ENCODE peak calls at places on chromosomes 11 and 22, in seven cellular contexts. One of them, this sample, is unnamed.

GRCh38 chr22:24025475-24025874 is 14.4 kb downstream of the CABIN1 start:
- DNase-seq in right lobe of liver: no peak
- DNase-seq in GM12865: no peak
- DNase-seq in T-helper 17 cell: no peak
- DNase-seq in stimulated activated CD8-positive, alpha-beta memory T cell treated with anti-CD3 and anti-CD28 coated beads, Interleukin-15, amount 100 ng/mL, for 1 hour: no peak
- DNase-seq in NCI-H187: no peak
- DNase-seq in GM04504: no peak
- DNase-seq in this sample: no peak

GRCh38 chr22:21064917-21065864 is 19.4 kb downstream of the LRRC74B start:
- DNase-seq in right lobe of liver: no peak
- DNase-seq in GM12865: no peak
- DNase-seq in T-helper 17 cell: no peak
- DNase-seq in stimulated activated CD8-positive, alpha-beta memory T cell treated with anti-CD3 and anti-CD28 coated beads, Interleukin-15, amount 100 ng/mL, for 1 hour: no peak
- DNase-seq in NCI-H187: no peak
- DNase-seq in GM04504: no peak
- DNase-seq in this sample: no peak

GRCh38 chr11:19493446-19493845 is 219.2 kb upstream of the NAV2 start:
- DNase-seq in right lobe of liver: no peak
- DNase-seq in GM12865: peak; percentile 35
- DNase-seq in T-helper 17 cell: no peak
- DNase-seq in stimulated activated CD8-positive, alpha-beta memory T cell treated with anti-CD3 and anti-CD28 coated beads, Interleukin-15, amount 100 ng/mL, for 1 hour: no peak
- DNase-seq in NCI-H187: no peak
- DNase-seq in GM04504: no peak
- DNase-seq in this sample: peak; percentile 84

GRCh38 chr22:46062232-46062615 is 85.3 kb upstream of the WNT7B start:
- DNase-seq in right lobe of liver: no peak
- DNase-seq in GM12865: no peak
- DNase-seq in T-helper 17 cell: no peak
- DNase-seq in stimulated activated CD8-positive, alpha-beta memory T cell treated with anti-CD3 and anti-CD28 coated beads, Interleukin-15, amount 100 ng/mL, for 1 hour: no peak
- DNase-seq in NCI-H187: no peak
- DNase-seq in GM04504: peak; percentile 24
- DNase-seq in this sample: no peak

GRCh38 chr11:67397536-67397935 is 4.1 kb downstream of the PPP1CA start:
- DNase-seq in right lobe of liver: no peak
- DNase-seq in GM12865: no peak
- DNase-seq in T-helper 17 cell: no peak
- DNase-seq in stimulated activated CD8-positive, alpha-beta memory T cell treated with anti-CD3 and anti-CD28 coated beads, Interleukin-15, amount 100 ng/mL, for 1 hour: no peak
- DNase-seq in NCI-H187: no peak
- DNase-seq in GM04504: no peak
- DNase-seq in this sample: no peak

GRCh38 chr11:21988477-21988876 is 204.4 kb upstream of the ANO5 start:
- DNase-seq in right lobe of liver: no peak
- DNase-seq in GM12865: no peak
- DNase-seq in T-helper 17 cell: no peak
- DNase-seq in stimulated activated CD8-positive, alpha-beta memory T cell treated with anti-CD3 and anti-CD28 coated beads, Interleukin-15, amount 100 ng/mL, for 1 hour: no peak
- DNase-seq in NCI-H187: no peak
- DNase-seq in GM04504: no peak
- DNase-seq in this sample: no peak

GRCh38 chr11:70517996-70518907 is 119.9 kb downstream of the CTTN start:
- DNase-seq in right lobe of liver: no peak
- DNase-seq in GM12865: peak; percentile 12
- DNase-seq in T-helper 17 cell: no peak
- DNase-seq in stimulated activated CD8-positive, alpha-beta memory T cell treated with anti-CD3 and anti-CD28 coated beads, Interleukin-15, amount 100 ng/mL, for 1 hour: no peak
- DNase-seq in NCI-H187: no peak
- DNase-seq in GM04504: peak; percentile 27
- DNase-seq in this sample: no peak

GRCh38 chr11:127919206-127920000 is 668.0 kb downstream of the ETS1 start:
- DNase-seq in right lobe of liver: no peak
- DNase-seq in GM12865: no peak
- DNase-seq in T-helper 17 cell: no peak
- DNase-seq in stimulated activated CD8-positive, alpha-beta memory T cell treated with anti-CD3 and anti-CD28 coated beads, Interleukin-15, amount 100 ng/mL, for 1 hour: no peak
- DNase-seq in NCI-H187: no peak
- DNase-seq in GM04504: peak; percentile 75
- DNase-seq in this sample: no peak

GRCh38 chr11:24734742-24735141 is 237.9 kb downstream of the LUZP2 start:
- DNase-seq in right lobe of liver: no peak
- DNase-seq in GM12865: no peak
- DNase-seq in T-helper 17 cell: no peak
- DNase-seq in stimulated activated CD8-positive, alpha-beta memory T cell treated with anti-CD3 and anti-CD28 coated beads, Interleukin-15, amount 100 ng/mL, for 1 hour: no peak
- DNase-seq in NCI-H187: no peak
- DNase-seq in GM04504: no peak
- DNase-seq in this sample: no peak

GRCh38 chr11:2702771-2703486 is 3.1 kb upstream of the KCNQ1OT1 start:
- DNase-seq in right lobe of liver: no peak
- DNase-seq in GM12865: no peak
- DNase-seq in T-helper 17 cell: no peak
- DNase-seq in stimulated activated CD8-positive, alpha-beta memory T cell treated with anti-CD3 and anti-CD28 coated beads, Interleukin-15, amount 100 ng/mL, for 1 hour: no peak
- DNase-seq in NCI-H187: no peak
- DNase-seq in GM04504: no peak
- DNase-seq in this sample: no peak

GRCh38 chr11:7571640-7572000 is 57.8 kb downstream of the PPFIBP2 start:
- DNase-seq in right lobe of liver: peak; percentile 74
- DNase-seq in GM12865: peak; percentile 54
- DNase-seq in T-helper 17 cell: no peak
- DNase-seq in stimulated activated CD8-positive, alpha-beta memory T cell treated with anti-CD3 and anti-CD28 coated beads, Interleukin-15, amount 100 ng/mL, for 1 hour: no peak
- DNase-seq in NCI-H187: peak; percentile 72
- DNase-seq in GM04504: peak; percentile 51
- DNase-seq in this sample: no peak

GRCh38 chr11:111245425-111245824 is at the start of gene POU2AF2:
- DNase-seq in right lobe of liver: no peak
- DNase-seq in GM12865: no peak
- DNase-seq in T-helper 17 cell: no peak
- DNase-seq in stimulated activated CD8-positive, alpha-beta memory T cell treated with anti-CD3 and anti-CD28 coated beads, Interleukin-15, amount 100 ng/mL, for 1 hour: no peak
- DNase-seq in NCI-H187: no peak
- DNase-seq in GM04504: no peak
- DNase-seq in this sample: no peak

GRCh38 chr11:84564180-84564866 is 1062.8 kb downstream of the DLG2 start:
- DNase-seq in right lobe of liver: peak; percentile 57
- DNase-seq in GM12865: peak; percentile 52
- DNase-seq in T-helper 17 cell: no peak
- DNase-seq in stimulated activated CD8-positive, alpha-beta memory T cell treated with anti-CD3 and anti-CD28 coated beads, Interleukin-15, amount 100 ng/mL, for 1 hour: no peak
- DNase-seq in NCI-H187: no peak
- DNase-seq in GM04504: no peak
- DNase-seq in this sample: no peak

GRCh38 chr11:65488273-65489058 is 10.4 kb upstream of the MALAT1 start:
- DNase-seq in right lobe of liver: no peak
- DNase-seq in GM12865: no peak
- DNase-seq in T-helper 17 cell: no peak
- DNase-seq in stimulated activated CD8-positive, alpha-beta memory T cell treated with anti-CD3 and anti-CD28 coated beads, Interleukin-15, amount 100 ng/mL, for 1 hour: no peak
- DNase-seq in NCI-H187: no peak
- DNase-seq in GM04504: no peak
- DNase-seq in this sample: no peak

GRCh38 chr11:58963551-58964075 is 24.3 kb downstream of the GLYATL1 start:
- DNase-seq in right lobe of liver: peak; percentile 52
- DNase-seq in GM12865: peak; percentile 13
- DNase-seq in T-helper 17 cell: no peak
- DNase-seq in stimulated activated CD8-positive, alpha-beta memory T cell treated with anti-CD3 and anti-CD28 coated beads, Interleukin-15, amount 100 ng/mL, for 1 hour: no peak
- DNase-seq in NCI-H187: no peak
- DNase-seq in GM04504: no peak
- DNase-seq in this sample: no peak

GRCh38 chr22:22469527-22469926 is 39.0 kb downstream of the ZNF280B start:
- DNase-seq in right lobe of liver: no peak
- DNase-seq in GM12865: no peak
- DNase-seq in T-helper 17 cell: no peak
- DNase-seq in stimulated activated CD8-positive, alpha-beta memory T cell treated with anti-CD3 and anti-CD28 coated beads, Interleukin-15, amount 100 ng/mL, for 1 hour: no peak
- DNase-seq in NCI-H187: no peak
- DNase-seq in GM04504: no peak
- DNase-seq in this sample: no peak

GRCh38 chr11:118380571-118380970 is 20.8 kb upstream of the ATP5MG start:
- DNase-seq in right lobe of liver: no peak
- DNase-seq in GM12865: no peak
- DNase-seq in T-helper 17 cell: no peak
- DNase-seq in stimulated activated CD8-positive, alpha-beta memory T cell treated with anti-CD3 and anti-CD28 coated beads, Interleukin-15, amount 100 ng/mL, for 1 hour: no peak
- DNase-seq in NCI-H187: no peak
- DNase-seq in GM04504: no peak
- DNase-seq in this sample: no peak

GRCh38 chr22:43014062-43014875 is 680 bp downstream of the PACSIN2 start:
- DNase-seq in right lobe of liver: peak; percentile 63
- DNase-seq in GM12865: peak; percentile 58
- DNase-seq in T-helper 17 cell: peak; percentile 47
- DNase-seq in stimulated activated CD8-positive, alpha-beta memory T cell treated with anti-CD3 and anti-CD28 coated beads, Interleukin-15, amount 100 ng/mL, for 1 hour: no peak
- DNase-seq in NCI-H187: no peak
- DNase-seq in GM04504: no peak
- DNase-seq in this sample: no peak

GRCh38 chr11:9330387-9331384 is 16.3 kb upstream of the TMEM41B start:
- DNase-seq in right lobe of liver: no peak
- DNase-seq in GM12865: no peak
- DNase-seq in T-helper 17 cell: no peak
- DNase-seq in stimulated activated CD8-positive, alpha-beta memory T cell treated with anti-CD3 and anti-CD28 coated beads, Interleukin-15, amount 100 ng/mL, for 1 hour: no peak
- DNase-seq in NCI-H187: no peak
- DNase-seq in GM04504: peak; percentile 93
- DNase-seq in this sample: no peak

GRCh38 chr11:127485541-127485940 is 485.0 kb upstream of the KIRREL3 start:
- DNase-seq in right lobe of liver: no peak
- DNase-seq in GM12865: no peak
- DNase-seq in T-helper 17 cell: no peak
- DNase-seq in stimulated activated CD8-positive, alpha-beta memory T cell treated with anti-CD3 and anti-CD28 coated beads, Interleukin-15, amount 100 ng/mL, for 1 hour: no peak
- DNase-seq in NCI-H187: no peak
- DNase-seq in GM04504: no peak
- DNase-seq in this sample: no peak

GRCh38 chr22:22720724-22721261 is 76.4 kb downstream of the GGTLC2 start:
- DNase-seq in right lobe of liver: no peak
- DNase-seq in GM12865: peak; percentile 80
- DNase-seq in T-helper 17 cell: no peak
- DNase-seq in stimulated activated CD8-positive, alpha-beta memory T cell treated with anti-CD3 and anti-CD28 coated beads, Interleukin-15, amount 100 ng/mL, for 1 hour: no peak
- DNase-seq in NCI-H187: no peak
- DNase-seq in GM04504: no peak
- DNase-seq in this sample: no peak

GRCh38 chr11:1507381-1508140 is 21.0 kb upstream of the MOB2 start:
- DNase-seq in right lobe of liver: no peak
- DNase-seq in GM12865: no peak
- DNase-seq in T-helper 17 cell: no peak
- DNase-seq in stimulated activated CD8-positive, alpha-beta memory T cell treated with anti-CD3 and anti-CD28 coated beads, Interleukin-15, amount 100 ng/mL, for 1 hour: no peak
- DNase-seq in NCI-H187: no peak
- DNase-seq in GM04504: no peak
- DNase-seq in this sample: no peak

GRCh38 chr22:37489994-37490393 is 3.8 kb upstream of the MFNG start:
- DNase-seq in right lobe of liver: no peak
- DNase-seq in GM12865: no peak
- DNase-seq in T-helper 17 cell: no peak
- DNase-seq in stimulated activated CD8-positive, alpha-beta memory T cell treated with anti-CD3 and anti-CD28 coated beads, Interleukin-15, amount 100 ng/mL, for 1 hour: no peak
- DNase-seq in NCI-H187: no peak
- DNase-seq in GM04504: no peak
- DNase-seq in this sample: no peak